ENCODE peak calls at places on chromosomes 16 and 17, in four cellular contexts. One of them, this sample, is unnamed.

GRCh38 chr16:27175888-27176287 is 27.4 kb upstream of the KDM8 start:
- DNase-seq in esophagus muscularis mucosa: no peak
- DNase-seq in body of pancreas: no peak
- DNase-seq in neural progenitor cell: no peak
- DNase-seq in this sample: no peak

GRCh38 chr17:44921122-44921882 is 6.0 kb upstream of the GFAP start:
- DNase-seq in neural progenitor cell: peak; percentile 76
- DNase-seq in body of pancreas: peak; percentile 42
- DNase-seq in esophagus muscularis mucosa: no peak
- DNase-seq in this sample: no peak

GRCh38 chr16:27426423-27427408 is 24.7 kb downstream of the IL21R start:
- DNase-seq in body of pancreas: peak; percentile 15
- DNase-seq in esophagus muscularis mucosa: peak; percentile 88
- DNase-seq in neural progenitor cell: no peak
- DNase-seq in this sample: peak; percentile 65

GRCh38 chr17:62017496-62017895 is 47.6 kb downstream of the MED13 start:
- DNase-seq in neural progenitor cell: no peak
- DNase-seq in esophagus muscularis mucosa: no peak
- DNase-seq in body of pancreas: no peak
- DNase-seq in this sample: no peak

GRCh38 chr17:71071837-71072236 is 902.5 kb downstream of the KCNJ2 start:
- DNase-seq in body of pancreas: no peak
- DNase-seq in neural progenitor cell: no peak
- DNase-seq in esophagus muscularis mucosa: no peak
- DNase-seq in this sample: no peak

GRCh38 chr17:27808629-27809028 is 8.3 kb upstream of the NOS2 start:
- DNase-seq in body of pancreas: no peak
- DNase-seq in esophagus muscularis mucosa: no peak
- DNase-seq in neural progenitor cell: no peak
- DNase-seq in this sample: no peak

GRCh38 chr16:53043986-53044571 is 8.6 kb downstream of the CHD9NB start:
- DNase-seq in neural progenitor cell: peak; percentile 67
- DNase-seq in esophagus muscularis mucosa: no peak
- DNase-seq in body of pancreas: peak; percentile 68
- DNase-seq in this sample: no peak

GRCh38 chr17:46986401-46986800 is 7.3 kb upstream of the RPRML start:
- DNase-seq in esophagus muscularis mucosa: no peak
- DNase-seq in body of pancreas: no peak
- DNase-seq in neural progenitor cell: no peak
- DNase-seq in this sample: no peak

GRCh38 chr17:50893183-50893993 is 27.2 kb upstream of the TOB1 start:
- DNase-seq in body of pancreas: peak; percentile 68
- DNase-seq in esophagus muscularis mucosa: no peak
- DNase-seq in neural progenitor cell: peak; percentile 63
- DNase-seq in this sample: no peak

GRCh38 chr17:42832213-42832933 is 824 bp upstream of the PSME3 start:
- DNase-seq in esophagus muscularis mucosa: no peak
- DNase-seq in body of pancreas: peak; percentile 29
- DNase-seq in neural progenitor cell: no peak
- DNase-seq in this sample: peak; percentile 8

GRCh38 chr16:4917117-4917516 is 19.8 kb downstream of the PPL start:
- DNase-seq in esophagus muscularis mucosa: no peak
- DNase-seq in neural progenitor cell: no peak
- DNase-seq in body of pancreas: no peak
- DNase-seq in this sample: no peak

GRCh38 chr16:8108991-8109509 is 481.3 kb downstream of the TMEM114 start:
- DNase-seq in esophagus muscularis mucosa: no peak
- DNase-seq in body of pancreas: no peak
- DNase-seq in neural progenitor cell: no peak
- DNase-seq in this sample: no peak

GRCh38 chr17:50347087-50347893 is 1.4 kb downstream of the XYLT2 start:
- DNase-seq in esophagus muscularis mucosa: no peak
- DNase-seq in neural progenitor cell: peak; percentile 46
- DNase-seq in body of pancreas: no peak
- DNase-seq in this sample: no peak

GRCh38 chr17:31391496-31391949 is at the start of gene RAB11FIP4:
- DNase-seq in body of pancreas: peak; percentile 27
- DNase-seq in esophagus muscularis mucosa: no peak
- DNase-seq in neural progenitor cell: peak; percentile 81
- DNase-seq in this sample: no peak

GRCh38 chr16:69924777-69925191 is 26.4 kb upstream of the CLEC18A start:
- DNase-seq in neural progenitor cell: no peak
- DNase-seq in body of pancreas: peak; percentile 57
- DNase-seq in esophagus muscularis mucosa: no peak
- DNase-seq in this sample: peak; percentile 46

GRCh38 chr17:8288336-8289102 is at the start of gene RANGRF:
- DNase-seq in body of pancreas: peak; percentile 92
- DNase-seq in esophagus muscularis mucosa: peak; percentile 97
- DNase-seq in neural progenitor cell: peak; percentile 96
- DNase-seq in this sample: peak; percentile 93

GRCh38 chr16:82322177-82322576 is 152.2 kb upstream of the MPHOSPH6 start:
- DNase-seq in neural progenitor cell: no peak
- DNase-seq in body of pancreas: no peak
- DNase-seq in esophagus muscularis mucosa: no peak
- DNase-seq in this sample: no peak

GRCh38 chr16:28569011-28569410 is 15.3 kb downstream of the SGF29 start:
- DNase-seq in neural progenitor cell: no peak
- DNase-seq in body of pancreas: no peak
- DNase-seq in esophagus muscularis mucosa: no peak
- DNase-seq in this sample: no peak

GRCh38 chr17:21613071-21613429 is 79.3 kb upstream of the KCNJ18 start:
- DNase-seq in neural progenitor cell: no peak
- DNase-seq in body of pancreas: no peak
- DNase-seq in esophagus muscularis mucosa: no peak
- DNase-seq in this sample: no peak

GRCh38 chr16:54462151-54462651 is 175.6 kb upstream of the IRX3 start:
- DNase-seq in neural progenitor cell: no peak
- DNase-seq in body of pancreas: no peak
- DNase-seq in esophagus muscularis mucosa: no peak
- DNase-seq in this sample: no peak

GRCh38 chr17:61591018-61591417 is at the start of gene NACA2:
- DNase-seq in esophagus muscularis mucosa: no peak
- DNase-seq in body of pancreas: no peak
- DNase-seq in neural progenitor cell: no peak
- DNase-seq in this sample: no peak

GRCh38 chr17:17367931-17368330 is 64.8 kb downstream of the NT5M start:
- DNase-seq in neural progenitor cell: peak; percentile 0
- DNase-seq in esophagus muscularis mucosa: no peak
- DNase-seq in body of pancreas: no peak
- DNase-seq in this sample: no peak

GRCh38 chr16:69566437-69567030 is 768 bp downstream of the NFAT5 start:
- DNase-seq in neural progenitor cell: peak; percentile 75
- DNase-seq in esophagus muscularis mucosa: no peak
- DNase-seq in body of pancreas: peak; percentile 54
- DNase-seq in this sample: peak; percentile 80

GRCh38 chr16:22340945-22341344 is 33.5 kb downstream of the CDR2 start:
- DNase-seq in esophagus muscularis mucosa: no peak
- DNase-seq in body of pancreas: no peak
- DNase-seq in neural progenitor cell: no peak
- DNase-seq in this sample: no peak

GRCh38 chr16:69823831-69824563 is 61.9 kb downstream of the WWP2 start:
- DNase-seq in esophagus muscularis mucosa: no peak
- DNase-seq in body of pancreas: peak; percentile 86
- DNase-seq in neural progenitor cell: no peak
- DNase-seq in this sample: no peak

GRCh38 chr17:3529817-3530741 is 27.5 kb downstream of the TRPV3 start:
- DNase-seq in body of pancreas: peak; percentile 42
- DNase-seq in neural progenitor cell: peak; percentile 90
- DNase-seq in esophagus muscularis mucosa: no peak
- DNase-seq in this sample: no peak

GRCh38 chr17:82301916-82302497 is 15.4 kb downstream of the CD7 start:
- DNase-seq in neural progenitor cell: no peak
- DNase-seq in esophagus muscularis mucosa: no peak
- DNase-seq in body of pancreas: no peak
- DNase-seq in this sample: no peak

GRCh38 chr16:17397499-17397891 is 73.3 kb downstream of the XYLT1 start:
- DNase-seq in esophagus muscularis mucosa: no peak
- DNase-seq in body of pancreas: peak; percentile 57
- DNase-seq in neural progenitor cell: no peak
- DNase-seq in this sample: no peak

DNA sequence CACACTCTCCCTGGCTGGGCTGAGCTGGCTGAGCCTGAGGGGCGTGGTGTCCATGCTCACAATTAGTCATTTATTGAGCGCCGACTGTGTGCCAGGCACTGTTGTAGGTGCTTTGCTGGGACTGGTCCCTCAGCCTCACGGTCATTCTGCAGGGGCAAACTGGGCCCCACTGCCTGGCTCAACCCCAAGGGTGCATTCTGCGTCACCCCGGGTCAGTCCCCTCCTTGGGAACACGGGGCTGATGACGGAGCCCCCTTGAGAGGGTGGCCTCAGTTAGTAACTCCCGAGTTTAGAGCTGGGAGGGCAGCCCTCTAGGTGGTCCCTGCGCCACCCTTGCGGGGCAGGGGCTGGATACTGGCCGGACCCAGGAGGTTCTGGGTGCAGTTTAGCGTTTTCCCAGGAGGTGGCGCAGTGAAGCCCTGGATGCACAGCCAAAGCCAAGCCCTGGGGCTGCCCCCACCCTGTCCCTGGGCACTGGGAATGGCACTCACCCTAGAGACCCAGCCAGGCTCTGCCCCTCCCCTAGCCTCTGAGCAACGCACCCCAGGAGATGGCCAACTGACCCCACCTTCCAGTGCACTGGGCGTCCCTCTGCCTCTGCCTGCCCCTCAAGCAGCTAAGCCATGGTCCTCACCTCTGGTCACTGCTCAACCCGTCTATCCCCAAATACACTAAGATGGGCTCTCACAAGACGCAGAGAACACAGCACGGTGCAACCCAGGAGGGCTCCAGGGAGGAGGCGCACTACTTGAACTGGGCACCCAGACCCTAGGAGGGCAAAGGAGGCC is 243.2 kb upstream of the GSE1 start:
- DNase-seq in body of pancreas: peak; percentile 74
- DNase-seq in neural progenitor cell: peak; percentile 67
- DNase-seq in esophagus muscularis mucosa: no peak
- DNase-seq in this sample: no peak
- H3K27ac ChIP-seq in body of pancreas: no peak overlapping the region
- H3K27ac ChIP-seq in neural progenitor cell: no peak overlapping the region
- H3K27ac ChIP-seq in esophagus muscularis mucosa: peak overlapping the region; percentile 50
- H3K27ac ChIP-seq in this sample: peak overlapping the region; percentile 82

DNA sequence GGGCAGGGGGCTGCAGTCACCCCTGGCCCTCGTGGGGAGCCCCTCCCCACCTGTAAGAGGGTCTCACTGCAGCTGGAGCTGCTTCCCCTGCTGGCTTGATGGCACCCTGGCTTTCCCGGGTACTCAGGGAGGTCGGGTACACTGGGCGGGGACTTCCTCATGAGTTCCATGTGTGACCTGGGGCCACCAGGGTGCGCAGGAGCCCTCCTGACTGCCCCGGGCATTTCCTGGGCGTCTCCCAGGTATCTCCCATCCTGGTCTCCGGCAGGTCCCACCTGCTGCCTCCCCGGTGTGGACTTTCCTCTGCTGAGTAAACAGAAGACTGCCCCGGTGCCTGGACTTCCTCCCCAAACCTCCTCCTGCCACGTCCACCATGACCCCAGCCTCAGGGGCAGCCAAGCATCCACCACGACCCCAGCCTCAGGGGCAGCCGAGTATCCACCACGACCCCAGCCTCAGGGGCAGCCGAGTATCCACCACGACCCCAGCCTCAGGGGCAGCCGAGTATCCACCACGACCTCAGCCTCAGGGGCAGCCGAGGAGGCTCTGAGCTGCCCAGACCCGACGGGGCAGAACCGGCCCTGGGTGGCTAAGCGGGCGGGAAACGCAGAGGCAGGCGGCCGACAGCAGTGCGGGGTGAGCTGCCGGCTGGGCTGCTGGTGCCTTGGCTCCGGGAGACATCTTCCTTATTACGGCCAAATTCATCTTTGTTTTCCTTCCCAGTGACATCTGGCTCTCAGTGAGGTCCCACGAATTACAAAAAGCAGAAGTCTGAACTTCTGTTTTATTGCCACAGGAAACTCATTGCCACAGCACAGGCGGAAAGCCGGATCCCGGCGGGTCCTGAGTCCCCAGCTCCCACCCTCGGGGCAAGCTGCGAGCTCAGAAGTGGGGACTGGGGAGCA is 40.7 kb downstream of the CBFA2T3 start:
- DNase-seq in neural progenitor cell: no peak
- DNase-seq in esophagus muscularis mucosa: no peak
- DNase-seq in body of pancreas: peak; percentile 62
- DNase-seq in this sample: no peak
- H3K4me1 ChIP-seq in neural progenitor cell: no peaks in the 10 kb centered on the region
- H3K4me1 ChIP-seq in esophagus muscularis mucosa: peaks cover 58% of the 10 kb centered on the region
- H3K4me1 ChIP-seq in body of pancreas: peaks cover 56% of the 10 kb centered on the region
- H3K4me1 ChIP-seq in this sample: peaks cover 6% of the 10 kb centered on the region

DNA sequence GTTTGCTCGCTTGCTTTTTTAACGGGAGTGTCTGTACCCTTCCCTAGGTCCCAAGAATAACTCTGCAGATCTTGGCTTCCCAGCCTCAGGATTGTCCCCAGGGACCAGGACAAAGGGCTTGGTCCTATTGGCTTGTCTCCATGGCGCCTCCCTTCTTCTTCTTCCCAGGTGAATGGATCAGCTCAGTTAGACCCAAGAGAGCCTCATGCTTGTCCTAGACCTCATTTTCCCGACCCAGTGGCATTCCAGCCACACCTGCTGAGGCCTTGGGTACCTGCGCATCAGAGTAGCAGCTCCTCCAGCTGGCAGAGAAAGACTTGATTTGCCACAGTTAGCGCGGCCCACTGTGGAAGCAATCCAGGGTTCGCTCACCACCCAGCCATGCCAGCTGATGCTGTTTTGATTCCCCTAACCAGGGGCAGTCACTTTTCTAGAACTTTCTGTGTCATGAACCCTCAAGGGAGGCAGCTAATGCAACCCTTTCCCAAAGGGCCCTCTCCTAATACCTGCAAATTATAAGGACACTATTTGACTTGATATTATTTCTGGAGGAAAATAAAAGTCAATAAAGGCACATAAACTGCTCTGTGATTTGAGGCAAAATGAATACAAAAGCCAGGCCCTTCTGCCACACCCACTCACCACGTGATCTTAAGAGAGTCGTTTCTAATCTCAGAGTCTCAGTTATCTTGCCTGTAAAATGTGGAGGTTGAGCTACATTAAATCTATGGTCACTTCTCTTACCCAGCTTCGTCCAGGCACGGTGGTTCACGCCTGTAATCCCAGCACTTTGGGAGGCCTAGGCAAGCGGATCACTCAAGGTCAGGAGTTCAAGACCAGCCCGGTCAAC is 13.9 kb downstream of the GPR142 start:
- DNase-seq in esophagus muscularis mucosa: no peak
- DNase-seq in neural progenitor cell: no peak
- DNase-seq in body of pancreas: no peak
- DNase-seq in this sample: no peak
- TF ChIP-seq CTCF in esophagus muscularis mucosa: no peak
- TF ChIP-seq CTCF in neural progenitor cell: no peak
- TF ChIP-seq CTCF in body of pancreas: no peak
- TF ChIP-seq CTCF in this sample: no peak

GRCh38 chr16:85614338-85615013 is 1.4 kb downstream of the GSE1 start:
- DNase-seq in esophagus muscularis mucosa: no peak
- DNase-seq in neural progenitor cell: peak; percentile 94
- DNase-seq in body of pancreas: peak; percentile 72
- DNase-seq in this sample: no peak

GRCh38 chr16:85611455-85612190 is 1.5 kb upstream of the GSE1 start:
- DNase-seq in esophagus muscularis mucosa: no peak
- DNase-seq in neural progenitor cell: peak; percentile 84
- DNase-seq in body of pancreas: peak; percentile 95
- DNase-seq in this sample: peak; percentile 91

GRCh38 chr16:85613609-85614337 is 651 bp downstream of the GSE1 start:
- DNase-seq in esophagus muscularis mucosa: no peak
- DNase-seq in neural progenitor cell: peak; percentile 93
- DNase-seq in body of pancreas: peak; percentile 69
- DNase-seq in this sample: peak; percentile 83

GRCh38 chr16:85612191-85612800 is 826 bp upstream of the GSE1 start:
- DNase-seq in neural progenitor cell: peak; percentile 55
- DNase-seq in body of pancreas: peak; percentile 91
- DNase-seq in esophagus muscularis mucosa: no peak
- DNase-seq in this sample: peak; percentile 92

GRCh38 chr16:85612801-85613608 is at the start of gene GSE1:
- DNase-seq in neural progenitor cell: peak; percentile 96
- DNase-seq in esophagus muscularis mucosa: peak; percentile 96
- DNase-seq in body of pancreas: peak; percentile 99
- DNase-seq in this sample: peak; percentile 65
- H3K27ac ChIP-seq in neural progenitor cell: peak within 1 kb of the TSS; percentile 51
- H3K27ac ChIP-seq in esophagus muscularis mucosa: peak within 1 kb of the TSS; percentile 91
- H3K27ac ChIP-seq in body of pancreas: peak within 1 kb of the TSS; percentile 99
- H3K27ac ChIP-seq in this sample: peak within 1 kb of the TSS; percentile 92